ENCODE peak calls at places on chromosomes 5 and 9, in nine cellular contexts. A is IMR-90, M is WTC11, Q is Calu3, K is cardiac muscle cell, Z is neural crest cell, T is astrocyte of the cerebellum, C is keratinocyte, R is kidney epithelial cell. E is an unnamed sample.

GRCh38 chr5:32444946-32445758 is 612 bp upstream of the ZFR start:
- DNase-seq in A (peak), M (no peak), Q (no peak), K (no peak), Z (no peak), T (no peak), C (no peak), R (no peak), E (peak)

GRCh38 chr9:76269789-76270188 is 124.4 kb downstream of the RFK start:
- DNase-seq in A (peak), M (no peak), Q (no peak), K (peak), Z (no peak), T (no peak), C (peak), R (no peak), E (no peak)

GRCh38 chr9:121731919-121732318 is 80.5 kb downstream of the DAB2IP start:
- DNase-seq in A (no peak), M (no peak), Q (no peak), K (no peak), Z (no peak), T (no peak), C (no peak), R (no peak), E (no peak)

GRCh38 chr5:62340392-62340791 is 34.4 kb downstream of the KIF2A start:
- DNase-seq in A (peak), M (no peak), Q (no peak), K (peak), Z (no peak), T (no peak), C (no peak), R (no peak), E (no peak)

GRCh38 chr5:33817301-33817700 is 74.5 kb downstream of the ADAMTS12 start:
- DNase-seq in A (no peak), M (no peak), Q (no peak), K (no peak), Z (no peak), T (no peak), C (no peak), R (no peak), E (no peak)

GRCh38 chr9:34256987-34257585 is 72.0 kb downstream of the KIF24 start:
- DNase-seq in A (no peak), M (no peak), Q (no peak), K (no peak), Z (no peak), T (no peak), C (no peak), R (no peak), E (no peak)

GRCh38 chr9:30713279-30713678 is 1671.2 kb upstream of the ACO1 start:
- DNase-seq in A (no peak), M (no peak), Q (no peak), K (no peak), Z (no peak), T (no peak), C (no peak), R (no peak), E (no peak)

GRCh38 chr9:32382582-32383320 is 1.7 kb upstream of the ACO1 start:
- DNase-seq in A (no peak), M (no peak), Q (no peak), K (no peak), Z (no peak), T (no peak), C (no peak), R (no peak), E (no peak)

GRCh38 chr5:80654054-80654390 is 430 bp upstream of the MSH3 start:
- DNase-seq in A (no peak), M (no peak), Q (peak), K (no peak), Z (no peak), T (no peak), C (no peak), R (no peak), E (peak)

GRCh38 chr9:16828335-16829281 is 41.9 kb downstream of the BNC2 start:
- DNase-seq in A (peak), M (peak), Q (no peak), K (peak), Z (peak), T (no peak), C (no peak), R (peak), E (no peak)

GRCh38 chr5:131627466-131627865 is 7.6 kb downstream of the RAPGEF6 start:
- DNase-seq in A (no peak), M (no peak), Q (no peak), K (no peak), Z (no peak), T (no peak), C (no peak), R (no peak), E (no peak)

GRCh38 chr5:116502616-116503015 is 72.0 kb downstream of the SEMA6A start:
- DNase-seq in A (peak), M (no peak), Q (no peak), K (peak), Z (no peak), T (peak), C (no peak), R (no peak), E (no peak)

GRCh38 chr5:19987594-19988345 is at the start of gene CDH18:
- DNase-seq in A (peak), M (peak), Q (peak), K (peak), Z (peak), T (peak), C (no peak), R (peak), E (peak)

GRCh38 chr5:89847743-89848142 is 561.8 kb downstream of the CETN3 start:
- DNase-seq in A (peak), M (no peak), Q (no peak), K (no peak), Z (no peak), T (no peak), C (no peak), R (no peak), E (no peak)

GRCh38 chr5:158390556-158390955 is 531.6 kb upstream of the CLINT1 start:
- DNase-seq in A (peak), M (no peak), Q (no peak), K (peak), Z (no peak), T (no peak), C (no peak), R (no peak), E (no peak)

GRCh38 chr5:89255845-89256463 is 373.0 kb upstream of the MEF2C start:
- DNase-seq in A (peak), M (no peak), Q (no peak), K (peak), Z (no peak), T (peak), C (peak), R (no peak), E (no peak)

GRCh38 chr9:81613002-81613750 is 76.2 kb downstream of the TLE1 start:
- DNase-seq in A (peak), M (no peak), Q (no peak), K (peak), Z (no peak), T (no peak), C (no peak), R (no peak), E (no peak)

GRCh38 chr5:172399336-172399735 is 55.0 kb downstream of the SH3PXD2B start:
- DNase-seq in A (no peak), M (no peak), Q (no peak), K (no peak), Z (no peak), T (no peak), C (no peak), R (no peak), E (no peak)

GRCh38 chr5:153866176-153866575 is 172.5 kb downstream of the FAM114A2 start:
- DNase-seq in A (no peak), M (no peak), Q (no peak), K (no peak), Z (no peak), T (no peak), C (no peak), R (no peak), E (no peak)

GRCh38 chr5:101590384-101590783 is 687.3 kb upstream of the ST8SIA4 start:
- DNase-seq in A (no peak), M (peak), Q (peak), K (no peak), Z (no peak), T (no peak), C (no peak), R (no peak), E (peak)
- TF ChIP-seq CTCF in A (no peak), M (peak), Q (peak), K (no peak), Z (peak), T (peak), C (no peak), R (peak), E (peak)

DNA sequence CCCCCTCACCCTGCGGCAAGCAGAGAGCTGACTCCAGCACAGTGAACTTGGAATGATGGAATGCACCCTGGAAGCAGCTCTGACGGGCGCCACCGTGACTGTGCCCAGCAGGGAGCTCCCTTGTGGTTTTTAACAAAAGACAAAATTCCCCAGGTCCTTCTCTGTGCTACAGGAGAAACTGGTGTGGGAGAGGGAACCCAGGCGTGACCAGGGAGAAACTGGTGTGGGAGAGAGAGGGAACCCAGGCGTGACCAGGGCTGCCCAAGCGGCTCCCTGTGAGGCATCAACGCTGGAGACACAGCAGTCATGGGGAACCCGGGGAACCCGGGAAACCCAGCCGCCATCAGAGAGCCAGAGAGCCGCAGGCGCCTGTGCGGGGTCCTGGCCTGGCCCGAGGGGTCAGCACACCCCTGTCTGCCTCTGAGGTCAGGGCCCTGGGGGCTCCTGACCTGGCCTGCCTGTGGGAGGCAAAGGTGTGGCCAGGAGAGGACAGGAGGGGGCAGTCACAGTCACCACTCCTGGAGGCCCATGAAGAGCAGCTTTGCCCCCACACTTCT is 3.1 kb upstream of the AHRR start:
- DNase-seq in A (peak), M (no peak), Q (no peak), K (peak), Z (no peak), T (peak), C (no peak), R (peak), E (peak)
- TF ChIP-seq CTCF in A (no peak), M (no peak), Q (no peak), K (no peak), Z (no peak), T (no peak), C (no peak), R (no peak), E (peak)

GRCh38 chr5:36919238-36919637 is 42.7 kb downstream of the NIPBL start:
- DNase-seq in A (no peak), M (no peak), Q (no peak), K (no peak), Z (no peak), T (no peak), C (no peak), R (no peak), E (no peak)

GRCh38 chr5:36919650-36920049 is 43.1 kb downstream of the NIPBL start:
- DNase-seq in A (no peak), M (no peak), Q (no peak), K (no peak), Z (no peak), T (no peak), C (no peak), R (no peak), E (no peak)

DNA sequence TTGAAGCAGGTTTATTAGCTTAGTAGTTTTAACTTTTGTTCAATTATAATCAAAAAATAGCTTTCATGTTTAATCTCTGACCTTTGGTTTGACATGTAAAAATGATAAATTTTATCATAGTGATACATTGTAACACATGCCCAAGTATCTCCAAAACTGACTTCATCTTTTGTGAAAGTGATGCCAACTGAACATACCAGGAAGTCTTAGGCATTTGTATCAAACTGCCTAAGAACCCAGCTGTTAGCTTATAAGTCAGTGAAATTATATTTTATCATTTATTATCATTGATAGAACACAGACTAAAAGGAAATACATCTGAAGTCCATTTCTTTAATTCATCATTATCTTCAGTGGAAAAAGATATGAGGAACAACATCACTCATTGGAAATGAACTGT is 39.1 kb downstream of the NIPBL start:
- DNase-seq in A (peak), M (no peak), Q (no peak), K (peak), Z (no peak), T (no peak), C (no peak), R (no peak), E (no peak)
- TF ChIP-seq CTCF in A (no peak), M (no peak), Q (no peak), K (no peak), Z (no peak), T (no peak), C (no peak), R (no peak), E (no peak)

GRCh38 chr9:131999692-132000551 is 79.7 kb downstream of the MED27 start:
- DNase-seq in A (peak), M (no peak), Q (no peak), K (peak), Z (no peak), T (peak), C (peak), R (peak), E (no peak)
- TF ChIP-seq CTCF in A (peak), M (no peak), Q (no peak), K (peak), Z (no peak), T (no peak), C (no peak), R (peak), E (no peak)

GRCh38 chr5:143569722-143570567 is 166.5 kb upstream of the NR3C1 start:
- DNase-seq in A (no peak), M (no peak), Q (no peak), K (no peak), Z (no peak), T (no peak), C (no peak), R (no peak), E (no peak)
- TF ChIP-seq CTCF in A (no peak), M (no peak), Q (no peak), K (no peak), Z (no peak), T (no peak), C (no peak), R (no peak), E (no peak)

GRCh38 chr5:98349990-98350365 is 423.5 kb upstream of the RGMB start:
- DNase-seq in A (no peak), M (no peak), Q (no peak), K (no peak), Z (no peak), T (no peak), C (no peak), R (no peak), E (no peak)
- TF ChIP-seq CTCF in A (no peak), M (no peak), Q (no peak), K (no peak), Z (peak), T (no peak), C (no peak), R (no peak), E (no peak)

DNA sequence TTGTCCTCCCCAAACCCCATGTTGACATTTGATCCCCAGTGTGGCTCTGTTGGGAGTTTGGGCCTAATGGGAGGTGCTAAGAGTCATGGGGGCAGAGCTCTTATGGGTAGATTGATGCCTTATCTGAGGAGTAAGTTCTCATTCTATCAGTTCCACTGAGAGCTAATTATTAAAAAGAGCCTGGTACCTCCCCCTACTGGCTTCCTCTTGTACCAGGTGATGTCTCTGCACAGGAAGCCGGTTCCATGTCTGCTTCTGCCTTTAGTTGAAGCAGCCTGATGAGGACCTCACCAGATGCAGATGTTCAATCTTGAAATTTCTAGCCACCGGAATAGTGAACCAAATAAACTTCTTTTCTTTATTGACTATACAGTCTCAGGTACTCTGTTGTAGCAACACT is 10.8 kb downstream of the GABRB2 start:
- DNase-seq in A (no peak), M (no peak), Q (no peak), K (no peak), Z (no peak), T (no peak), C (no peak), R (no peak), E (no peak)
- TF ChIP-seq CTCF in A (no peak), M (no peak), Q (no peak), K (no peak), Z (peak), T (no peak), C (no peak), R (peak), E (peak)

GRCh38 chr9:13485068-13485596 is 205.6 kb upstream of the MPDZ start:
- DNase-seq in A (peak), M (no peak), Q (no peak), K (peak), Z (no peak), T (peak), C (no peak), R (peak), E (no peak)
- TF ChIP-seq CTCF in A (no peak), M (no peak), Q (no peak), K (peak), Z (peak), T (peak), C (peak), R (peak), E (no peak)

E was measured in GM13977.